ENCODE peak calls at places on chromosomes 2 and 18, in nine cellular contexts. T is Peyer's patch; Q is CD8-positive, alpha-beta T cell; O is WERI-Rb-1; W is right lobe of liver; I is neural progenitor cell; R is heart right ventricle; M is uterus; X is adrenal gland. F is an unnamed sample. For H3K9me3, the result is how much of the 10 kb centered on the place peaks cover.

GRCh38 chr2:104444392-104444791 is 409.5 kb upstream of the POU3F3 start:
- DNase-seq in O (no peak), I (no peak), R (no peak), M (no peak), Q (no peak), T (no peak), X (no peak), W (no peak), F (no peak)

GRCh38 chr18:68918216-68918615 is 120.3 kb downstream of the CCDC102B start:
- DNase-seq in I (no peak), M (no peak), T (no peak), Q (no peak), X (no peak), O (no peak), W (no peak), R (no peak), F (no peak)

GRCh38 chr2:23235292-23235691 is 149.7 kb upstream of the KLHL29 start:
- DNase-seq in T (no peak), M (no peak), W (no peak), Q (no peak), O (no peak), R (no peak), I (no peak), X (no peak), F (no peak)

GRCh38 chr2:53880756-53881155 is 21.0 kb upstream of the GPR75 start:
- DNase-seq in M (no peak), I (no peak), X (no peak), R (no peak), Q (no peak), O (no peak), T (no peak), W (no peak), F (no peak)

GRCh38 chr2:47300609-47301276 is 102.2 kb upstream of the MSH2 start:
- DNase-seq in T (peak), W (no peak), M (no peak), X (no peak), O (no peak), I (no peak), Q (no peak), R (no peak), F (no peak)

GRCh38 chr2:20001361-20001863 is 11.1 kb downstream of the MATN3 start:
- DNase-seq in W (no peak), X (no peak), T (no peak), M (no peak), Q (no peak), I (no peak), O (no peak), R (no peak), F (no peak)

GRCh38 chr2:225429718-225430117 is 30.2 kb downstream of the NYAP2 start:
- DNase-seq in O (no peak), R (no peak), W (no peak), M (no peak), X (peak), T (no peak), Q (no peak), I (no peak), F (no peak)

GRCh38 chr2:177093384-177093783 is 119.2 kb upstream of the HNRNPA3 start:
- DNase-seq in Q (no peak), M (no peak), R (no peak), I (no peak), O (no peak), W (no peak), T (no peak), X (no peak), F (no peak)

GRCh38 chr2:33372940-33373553 is 103.4 kb upstream of the RASGRP3 start:
- DNase-seq in O (peak), Q (peak), R (peak), M (peak), I (peak), T (no peak), X (peak), W (no peak), F (no peak)

GRCh38 chr2:226601881-226602280 is 197.7 kb downstream of the IRS1 start:
- DNase-seq in O (no peak), R (no peak), Q (no peak), X (no peak), I (no peak), W (no peak), T (no peak), M (no peak), F (no peak)

GRCh38 chr2:169705927-169706326 is 11.7 kb downstream of the PHOSPHO2 start:
- DNase-seq in T (no peak), I (no peak), Q (no peak), W (no peak), O (no peak), R (no peak), M (no peak), X (no peak), F (no peak)

GRCh38 chr2:228104215-228104614 is 77.3 kb downstream of the SPHKAP start:
- DNase-seq in T (no peak), Q (no peak), I (no peak), R (no peak), W (no peak), O (no peak), X (no peak), M (no peak), F (no peak)

GRCh38 chr2:111106720-111107119 is 14.0 kb upstream of the BCL2L11 start:
- DNase-seq in T (no peak), O (no peak), I (no peak), R (no peak), Q (no peak), X (no peak), M (no peak), W (no peak), F (no peak)

GRCh38 chr2:69744456-69744855 is 2.5 kb downstream of the ANXA4 start:
- DNase-seq in X (no peak), T (no peak), W (no peak), R (no peak), I (no peak), M (no peak), Q (no peak), O (no peak), F (no peak)

GRCh38 chr2:20584045-20584636 is 66.8 kb downstream of the HS1BP3 start:
- DNase-seq in T (no peak), O (no peak), R (no peak), X (peak), M (no peak), W (peak), I (no peak), Q (no peak), F (no peak)

GRCh38 chr2:172081248-172082022 is 3.9 kb upstream of the DLX1 start:
- DNase-seq in W (no peak), M (no peak), Q (no peak), O (no peak), X (no peak), I (peak), T (no peak), R (no peak), F (no peak)

GRCh38 chr18:8450013-8450412 is 159.2 kb upstream of the RAB12 start:
- DNase-seq in M (no peak), I (peak), T (no peak), W (no peak), Q (no peak), O (peak), X (no peak), R (peak), F (no peak)

GRCh38 chr2:224545884-224546644 is 39.1 kb downstream of the CUL3 start:
- DNase-seq in O (no peak), W (no peak), I (no peak), X (no peak), Q (no peak), R (no peak), M (no peak), T (no peak), F (no peak)

GRCh38 chr2:46700435-46700834 is 215.2 kb downstream of the MCFD2 start:
- DNase-seq in I (no peak), M (no peak), O (no peak), R (no peak), T (no peak), X (no peak), Q (no peak), W (no peak), F (no peak)

GRCh38 chr2:62787381-62787780 is 81.9 kb downstream of the EHBP1 start:
- DNase-seq in W (no peak), O (no peak), X (no peak), T (no peak), R (no peak), M (no peak), Q (no peak), I (peak), F (no peak)

GRCh38 chr2:229044581-229044980 is 226.5 kb downstream of the PID1 start:
- DNase-seq in M (no peak), I (no peak), Q (no peak), R (no peak), W (no peak), O (no peak), T (no peak), X (no peak), F (no peak)

GRCh38 chr2:196821195-196821594 is 12.0 kb upstream of the C2orf66 start:
- DNase-seq in Q (no peak), M (no peak), O (no peak), R (no peak), W (no peak), X (no peak), I (no peak), T (no peak), F (no peak)

GRCh38 chr2:238899386-238899785 is 51.5 kb downstream of the TWIST2 start:
- DNase-seq in R (no peak), M (no peak), I (no peak), O (no peak), T (no peak), W (no peak), Q (no peak), X (no peak), F (no peak)

GRCh38 chr2:85485815-85486214 is 53.2 kb upstream of the MAT2A start:
- DNase-seq in T (no peak), I (no peak), X (no peak), R (no peak), Q (no peak), M (no peak), W (no peak), O (no peak), F (no peak)

GRCh38 chr2:12716250-12717190 is at the start of gene TRIB2:
- DNase-seq in Q (peak), I (peak), R (peak), W (peak), O (peak), T (peak), M (peak), X (peak), F (peak)

GRCh38 chr2:232447638-232448472 is 8.1 kb upstream of the ALPI start:
- DNase-seq in R (no peak), Q (no peak), X (no peak), I (no peak), T (no peak), O (no peak), M (no peak), W (peak), F (no peak)

GRCh38 chr2:186891219-186891621 is 42.2 kb upstream of the ZSWIM2 start:
- DNase-seq in I (no peak), R (no peak), O (no peak), M (peak), Q (no peak), T (no peak), W (no peak), X (no peak), F (no peak)

GRCh38 chr18:71237636-71238035 is 948.8 kb downstream of the SOCS6 start:
- DNase-seq in O (no peak), I (no peak), Q (no peak), M (no peak), X (no peak), R (no peak), W (no peak), T (no peak), F (no peak)

GRCh38 chr2:68740184-68740914 is 5.7 kb downstream of the ARHGAP25 start:
- DNase-seq in T (no peak), X (no peak), I (no peak), W (no peak), Q (no peak), O (no peak), M (no peak), R (no peak), F (no peak)

GRCh38 chr18:741931-742512 is 29.6 kb upstream of the ENOSF1 start:
- DNase-seq in O (no peak), I (peak), R (no peak), W (no peak), M (no peak), Q (no peak), X (no peak), T (no peak), F (no peak)

GRCh38 chr2:6107290-6107689 is 415.1 kb downstream of the SOX11 start:
- DNase-seq in R (no peak), T (no peak), Q (no peak), I (no peak), X (no peak), O (no peak), M (no peak), W (no peak), F (no peak)

GRCh38 chr2:188937228-188938220 is 36.6 kb upstream of the COL3A1 start:
- DNase-seq in W (no peak), M (no peak), I (no peak), R (no peak), O (no peak), X (no peak), Q (no peak), T (no peak), F (no peak)

GRCh38 chr2:237141556-237141955 is 55.9 kb downstream of the COPS8 start:
- DNase-seq in M (peak), W (no peak), I (no peak), X (no peak), R (no peak), O (no peak), Q (no peak), T (no peak), F (no peak)

GRCh38 chr2:237143676-237144440 is 58.2 kb downstream of the COPS8 start:
- DNase-seq in X (no peak), Q (no peak), W (no peak), I (no peak), O (no peak), T (no peak), M (no peak), R (no peak), F (no peak)

GRCh38 chr2:237147317-237147716 is 61.6 kb downstream of the COPS8 start:
- DNase-seq in M (no peak), W (no peak), O (no peak), T (no peak), Q (no peak), X (no peak), R (no peak), I (no peak), F (no peak)

GRCh38 chr2:237143118-237143517 is 57.4 kb downstream of the COPS8 start:
- DNase-seq in W (no peak), T (no peak), M (no peak), Q (no peak), O (no peak), R (no peak), X (no peak), I (no peak), F (no peak)

GRCh38 chr2:237144516-237144915 is 58.8 kb downstream of the COPS8 start:
- DNase-seq in M (no peak), Q (no peak), T (no peak), X (no peak), O (no peak), W (no peak), R (no peak), I (no peak), F (no peak)
- H3K9me3 ChIP-seq in M (under half), Q (under half), T (under half), X (under half), O (under half), W (under half), R (under half), I (under half), F (under half)

GRCh38 chr2:41500895-41501294 is 546.9 kb upstream of the PKDCC start:
- DNase-seq in T (no peak), R (no peak), Q (no peak), W (no peak), O (no peak), X (no peak), M (no peak), I (no peak), F (no peak)
- H3K9me3 ChIP-seq in T (under half), R (under half), Q (under half), W (under half), O (under half), X (under half), M (under half), I (under half), F (under half)

GRCh38 chr2:29013046-29013780 is 32.1 kb downstream of the TOGARAM2 start:
- DNase-seq in I (no peak), X (no peak), O (no peak), T (no peak), M (no peak), Q (no peak), R (no peak), W (no peak), F (peak)
- H3K9me3 ChIP-seq in I (under half), X (under half), O (under half), T (under half), M (under half), Q (under half), R (under half), W (under half), F (under half)

GRCh38 chr2:119083416-119083815 is 75.1 kb downstream of the C1QL2 start:
- DNase-seq in I (no peak), X (no peak), R (no peak), Q (no peak), W (no peak), O (no peak), M (no peak), T (no peak), F (no peak)

GRCh38 chr2:119082821-119083400 is 75.6 kb downstream of the C1QL2 start:
- DNase-seq in W (no peak), M (no peak), T (no peak), X (no peak), O (no peak), I (no peak), Q (no peak), R (no peak), F (no peak)

GRCh38 chr2:119086327-119086726 is 72.2 kb downstream of the C1QL2 start:
- DNase-seq in W (no peak), Q (no peak), O (peak), X (no peak), I (no peak), M (no peak), R (no peak), T (no peak), F (no peak)

GRCh38 chr2:119085613-119086012 is 72.9 kb downstream of the C1QL2 start:
- DNase-seq in W (no peak), O (peak), X (no peak), R (no peak), T (no peak), M (no peak), Q (no peak), I (no peak), F (no peak)

GRCh38 chr2:119088416-119088815 is 70.1 kb downstream of the C1QL2 start:
- DNase-seq in T (no peak), Q (no peak), M (no peak), R (no peak), W (no peak), O (no peak), I (no peak), X (no peak), F (no peak)
- H3K9me3 ChIP-seq in T (under half), Q (under half), M (under half), R (under half), W (under half), O (under half), I (under half), X (under half), F (under half)

GRCh38 chr2:95138702-95139101 is 17.1 kb upstream of the MRPS5 start:
- DNase-seq in R (no peak), W (no peak), T (no peak), I (no peak), O (no peak), X (no peak), Q (no peak), M (no peak), F (no peak)

GRCh38 chr2:95149397-95149984 is 10.2 kb downstream of the ZNF514 start:
- DNase-seq in I (no peak), W (no peak), T (no peak), X (no peak), O (no peak), R (no peak), M (no peak), Q (no peak), F (no peak)

DNA sequence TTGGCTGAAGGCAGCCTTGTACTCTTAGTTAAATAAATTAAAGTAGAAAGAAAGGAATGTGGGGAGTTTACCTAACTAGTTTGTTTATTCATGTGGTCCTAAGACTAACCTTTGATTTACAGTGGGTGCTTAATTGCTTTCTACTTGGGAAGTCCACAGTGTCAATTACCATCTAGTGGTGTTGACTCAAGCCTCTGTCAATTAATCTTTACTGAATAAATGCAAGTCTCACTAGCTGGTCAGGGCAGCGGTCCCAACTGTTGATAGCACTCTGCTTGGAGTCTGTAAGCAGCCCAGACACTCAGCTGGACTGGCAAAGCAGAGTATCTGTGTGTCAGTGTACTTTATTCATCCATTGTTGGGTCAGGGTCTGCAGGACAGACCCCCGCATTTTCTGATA is 15.8 kb downstream of the ZNF514 start:
- DNase-seq in R (no peak), W (no peak), T (no peak), I (no peak), O (no peak), X (no peak), Q (no peak), M (no peak), F (no peak)
- H3K9me3 ChIP-seq in R (under half), W (under half), T (under half), I (under half), O (under half), X (half or more), Q (under half), M (under half), F (half or more)

DNA sequence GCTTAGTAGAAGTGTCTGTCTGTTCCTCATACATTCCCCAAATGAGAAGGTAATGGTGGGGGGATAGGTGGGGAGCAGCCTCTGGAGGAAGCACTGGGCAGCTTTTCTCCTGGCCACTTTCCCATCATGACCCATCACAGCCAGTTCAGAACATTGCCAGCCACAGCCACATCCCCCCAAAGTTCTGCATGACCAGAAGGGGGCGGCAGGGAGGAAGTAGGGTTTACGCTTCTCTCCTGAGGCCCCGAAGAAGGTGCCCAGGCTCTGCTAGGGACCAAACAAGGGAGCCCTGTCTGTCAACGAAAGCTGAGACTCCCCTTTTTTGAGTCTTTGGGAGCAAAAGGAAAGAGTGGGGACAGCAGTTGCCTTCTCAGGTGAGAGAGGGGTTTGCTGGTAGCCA is 7.7 kb downstream of the IGFBP5 start:
- DNase-seq in W (peak), R (no peak), O (peak), M (no peak), Q (peak), I (peak), X (no peak), T (no peak), F (no peak)
- H3K9me3 ChIP-seq in W (under half), R (under half), O (under half), M (under half), Q (under half), I (under half), X (under half), T (under half), F (under half)

DNA sequence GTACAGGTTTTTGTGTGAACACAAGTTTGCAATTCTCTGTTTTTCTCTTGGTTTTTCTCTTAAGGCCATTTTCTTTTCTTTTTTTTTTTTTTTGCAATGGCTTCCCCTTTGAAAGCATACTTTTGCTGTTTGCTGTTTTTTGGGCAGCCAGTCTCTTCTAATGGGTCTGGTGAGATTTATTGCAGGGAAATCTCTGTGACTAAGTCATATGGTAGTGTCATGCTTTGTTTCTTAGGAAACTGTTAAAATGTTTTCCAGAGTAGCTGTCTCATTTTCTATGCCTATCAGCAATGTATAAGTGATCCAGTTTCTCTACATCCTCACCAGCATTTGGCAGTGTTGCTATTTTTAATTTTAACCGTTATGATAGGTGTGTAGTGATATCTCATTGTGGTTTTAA is 27.9 kb upstream of the CDCA7 start:
- DNase-seq in T (no peak), X (no peak), Q (no peak), W (no peak), O (no peak), I (no peak), R (no peak), M (no peak), F (no peak)
- H3K9me3 ChIP-seq in T (under half), X (under half), Q (under half), W (under half), O (under half), I (under half), R (under half), M (under half), F (under half)

GRCh38 chr2:4883375-4883774 is 808.8 kb upstream of the SOX11 start:
- DNase-seq in R (no peak), M (no peak), W (no peak), I (no peak), T (no peak), X (no peak), Q (no peak), O (no peak), F (no peak)
- H3K9me3 ChIP-seq in R (under half), M (under half), W (under half), I (under half), T (under half), X (under half), Q (under half), O (under half), F (under half)

GRCh38 chr2:71292159-71292558 is 39.4 kb upstream of the ZNF638 start:
- DNase-seq in T (no peak), X (no peak), O (no peak), M (no peak), W (no peak), Q (no peak), I (no peak), R (no peak), F (no peak)
- H3K9me3 ChIP-seq in T (under half), X (under half), O (under half), M (under half), W (under half), Q (under half), I (under half), R (under half), F (under half)

F was measured in gastrocnemius medialis.